ENCODE peak calls at places on chromosomes 1 and 21, in five cellular contexts. One of them, this sample, is unnamed.
A peak's percentile ranks its signal among the peaks of the same experiment; 100 is the strongest.

GRCh38 chr1:161076410-161076809 is 6.7 kb upstream of the ARHGAP30 start:
- DNase-seq in GM13977: no peak
- DNase-seq in hepatocyte: no peak
- DNase-seq in dorsolateral prefrontal cortex: no peak
- DNase-seq in endothelial cell: no peak
- DNase-seq in this sample: no peak

GRCh38 chr1:1614954-1615255 is 395 bp upstream of the MIB2 start:
- DNase-seq in GM13977: no peak
- DNase-seq in hepatocyte: no peak
- DNase-seq in dorsolateral prefrontal cortex: no peak
- DNase-seq in endothelial cell: no peak
- DNase-seq in this sample: no peak

GRCh38 chr1:229140018-229140417 is 130.9 kb upstream of the RAB4A start:
- DNase-seq in GM13977: no peak
- DNase-seq in hepatocyte: no peak
- DNase-seq in dorsolateral prefrontal cortex: no peak
- DNase-seq in endothelial cell: no peak
- DNase-seq in this sample: no peak

GRCh38 chr1:69499203-69499803 is 68.4 kb upstream of the LRRC7 start:
- DNase-seq in GM13977: no peak
- DNase-seq in hepatocyte: no peak
- DNase-seq in dorsolateral prefrontal cortex: no peak
- DNase-seq in endothelial cell: no peak
- DNase-seq in this sample: no peak

GRCh38 chr1:27744556-27744955 is 18.8 kb downstream of the FAM76A start:
- DNase-seq in GM13977: no peak
- DNase-seq in hepatocyte: no peak
- DNase-seq in dorsolateral prefrontal cortex: no peak
- DNase-seq in endothelial cell: no peak
- DNase-seq in this sample: no peak

GRCh38 chr1:57160594-57160993 is 194.8 kb upstream of the C8B start:
- DNase-seq in GM13977: no peak
- DNase-seq in hepatocyte: no peak
- DNase-seq in dorsolateral prefrontal cortex: no peak
- DNase-seq in endothelial cell: no peak
- DNase-seq in this sample: no peak

GRCh38 chr1:101181930-101182329 is 54.9 kb upstream of the S1PR1 start:
- DNase-seq in GM13977: no peak
- DNase-seq in hepatocyte: no peak
- DNase-seq in dorsolateral prefrontal cortex: no peak
- DNase-seq in endothelial cell: no peak
- DNase-seq in this sample: no peak

GRCh38 chr1:223215026-223215425 is 72.0 kb upstream of the TLR5 start:
- DNase-seq in GM13977: no peak
- DNase-seq in hepatocyte: no peak
- DNase-seq in dorsolateral prefrontal cortex: no peak
- DNase-seq in endothelial cell: no peak
- DNase-seq in this sample: no peak

GRCh38 chr21:32330784-32331311 is 32.2 kb downstream of the MRAP start:
- DNase-seq in GM13977: no peak
- DNase-seq in hepatocyte: no peak
- DNase-seq in dorsolateral prefrontal cortex: no peak
- DNase-seq in endothelial cell: no peak
- DNase-seq in this sample: peak; percentile 96

GRCh38 chr1:182739545-182739944 is 50.0 kb upstream of the NPL start:
- DNase-seq in GM13977: no peak
- DNase-seq in hepatocyte: peak; percentile 43
- DNase-seq in dorsolateral prefrontal cortex: no peak
- DNase-seq in endothelial cell: no peak
- DNase-seq in this sample: peak; percentile 44

GRCh38 chr21:42959754-42960153 is 14.6 kb upstream of the PKNOX1 start:
- DNase-seq in GM13977: no peak
- DNase-seq in hepatocyte: no peak
- DNase-seq in dorsolateral prefrontal cortex: no peak
- DNase-seq in endothelial cell: no peak
- DNase-seq in this sample: no peak

GRCh38 chr1:202029171-202029665 is 18.8 kb downstream of the ELF3 start:
- DNase-seq in GM13977: no peak
- DNase-seq in hepatocyte: no peak
- DNase-seq in dorsolateral prefrontal cortex: no peak
- DNase-seq in endothelial cell: no peak
- DNase-seq in this sample: no peak

GRCh38 chr1:214842856-214843255 is 239.7 kb upstream of the KCNK2 start:
- DNase-seq in GM13977: no peak
- DNase-seq in hepatocyte: no peak
- DNase-seq in dorsolateral prefrontal cortex: no peak
- DNase-seq in endothelial cell: no peak
- DNase-seq in this sample: no peak

GRCh38 chr1:210940081-210940617 is 193.8 kb downstream of the KCNH1 start:
- DNase-seq in GM13977: no peak
- DNase-seq in hepatocyte: no peak
- DNase-seq in dorsolateral prefrontal cortex: no peak
- DNase-seq in endothelial cell: no peak
- DNase-seq in this sample: no peak

GRCh38 chr1:26160527-26161407 is 1.9 kb downstream of the FAM110D start:
- DNase-seq in GM13977: no peak
- DNase-seq in hepatocyte: no peak
- DNase-seq in dorsolateral prefrontal cortex: no peak
- DNase-seq in endothelial cell: no peak
- DNase-seq in this sample: no peak

GRCh38 chr21:40845621-40846020 is 1.3 kb downstream of the DSCAM start:
- DNase-seq in GM13977: no peak
- DNase-seq in hepatocyte: no peak
- DNase-seq in dorsolateral prefrontal cortex: no peak
- DNase-seq in endothelial cell: no peak
- DNase-seq in this sample: no peak

GRCh38 chr1:26112407-26112775 is 767 bp downstream of the PDIK1L start:
- DNase-seq in GM13977: peak; percentile 42
- DNase-seq in hepatocyte: no peak
- DNase-seq in dorsolateral prefrontal cortex: no peak
- DNase-seq in endothelial cell: no peak
- DNase-seq in this sample: no peak

GRCh38 chr1:113931456-113931855 is 2.3 kb downstream of the HIPK1 start:
- DNase-seq in GM13977: no peak
- DNase-seq in hepatocyte: peak; percentile 39
- DNase-seq in dorsolateral prefrontal cortex: no peak
- DNase-seq in endothelial cell: no peak
- DNase-seq in this sample: peak; percentile 24

GRCh38 chr1:33260435-33260980 is 4.2 kb downstream of the ZNF362 start:
- DNase-seq in GM13977: no peak
- DNase-seq in hepatocyte: no peak
- DNase-seq in dorsolateral prefrontal cortex: no peak
- DNase-seq in endothelial cell: no peak
- DNase-seq in this sample: no peak

GRCh38 chr1:159916240-159917051 is 8.9 kb downstream of the TAGLN2 start:
- DNase-seq in GM13977: no peak
- DNase-seq in hepatocyte: peak; percentile 80
- DNase-seq in dorsolateral prefrontal cortex: no peak
- DNase-seq in endothelial cell: no peak
- DNase-seq in this sample: peak; percentile 60

GRCh38 chr1:62625415-62625814 is 28.1 kb downstream of the ANGPTL3 start:
- DNase-seq in GM13977: peak; percentile 20
- DNase-seq in hepatocyte: no peak
- DNase-seq in dorsolateral prefrontal cortex: no peak
- DNase-seq in endothelial cell: no peak
- DNase-seq in this sample: no peak

GRCh38 chr1:53107570-53108322 is 34.7 kb downstream of the SLC1A7 start:
- DNase-seq in GM13977: no peak
- DNase-seq in hepatocyte: peak; percentile 61
- DNase-seq in dorsolateral prefrontal cortex: no peak
- DNase-seq in endothelial cell: no peak
- DNase-seq in this sample: peak; percentile 90

GRCh38 chr1:12184008-12184681 is 17.4 kb downstream of the TNFRSF1B start:
- DNase-seq in GM13977: no peak
- DNase-seq in hepatocyte: peak; percentile 65
- DNase-seq in dorsolateral prefrontal cortex: no peak
- DNase-seq in endothelial cell: peak; percentile 74
- DNase-seq in this sample: peak; percentile 29

This sample was measured in HepG2.